ENCODE peak calls at places on chromosomes 16 and 17, in six cellular contexts. G is substantia nigra; H is AG20443; V is Right ventricle myocardium superior; T is activated CD4-positive, alpha-beta T cell treated with anti-CD3 and anti-CD28 coated beads for 24 hours; L is stimulated activated CD8-positive, alpha-beta memory T cell treated with anti-CD3 and anti-CD28 coated beads, Interleukin-15, amount 100 ng/mL, for 1 hour. F is an unnamed sample.

GRCh38 chr17:37220609-37220953 is 155.2 kb upstream of the C17orf78 start:
- DNase-seq in T (no peak), V (no peak), G (no peak), H (peak), L (no peak), F (peak)

GRCh38 chr17:32901743-32902142 is 24.8 kb upstream of the MYO1D start:
- DNase-seq in T (no peak), G (no peak), V (no peak), L (no peak), H (no peak), F (no peak)

GRCh38 chr17:38751144-38751802 is 1.3 kb upstream of the PSMB3 start:
- DNase-seq in H (no peak), G (no peak), V (no peak), L (no peak), T (no peak), F (no peak)

GRCh38 chr16:46894011-46894672 is 10.0 kb downstream of the GPT2 start:
- DNase-seq in G (peak), L (no peak), T (no peak), H (no peak), V (peak), F (no peak)

GRCh38 chr17:40022961-40023541 is 7.8 kb downstream of the CSF3 start:
- DNase-seq in H (peak), V (no peak), T (no peak), L (no peak), G (no peak), F (no peak)

GRCh38 chr16:88349153-88349902 is 33.4 kb upstream of the ZNF469 start:
- DNase-seq in H (no peak), V (peak), L (no peak), T (no peak), G (no peak), F (no peak)

GRCh38 chr17:12409082-12409481 is 256.6 kb upstream of the MYOCD start:
- DNase-seq in T (no peak), L (no peak), H (no peak), G (no peak), V (no peak), F (no peak)

GRCh38 chr17:42286411-42287295 is 1.6 kb upstream of the STAT5A start:
- DNase-seq in G (no peak), L (no peak), T (no peak), V (peak), H (peak), F (no peak)

GRCh38 chr16:78990309-78990701 is 610.2 kb downstream of the MAF start:
- DNase-seq in T (no peak), G (no peak), V (no peak), L (no peak), H (no peak), F (no peak)

GRCh38 chr17:80619535-80620235 is 75.0 kb downstream of the RPTOR start:
- DNase-seq in V (no peak), T (no peak), G (no peak), H (no peak), L (no peak), F (peak)

GRCh38 chr16:66481081-66481942 is 54.2 kb downstream of the BEAN1 start:
- DNase-seq in V (no peak), H (no peak), G (no peak), T (no peak), L (no peak), F (no peak)

GRCh38 chr16:57324649-57325223 is 33.8 kb upstream of the CCL22 start:
- DNase-seq in G (no peak), T (no peak), H (no peak), V (no peak), L (no peak), F (no peak)

GRCh38 chr16:3755249-3755648 is 37.9 kb upstream of the TRAP1 start:
- DNase-seq in L (no peak), H (no peak), T (no peak), V (no peak), G (no peak), F (no peak)

GRCh38 chr17:59361386-59361785 is 29.9 kb downstream of the YPEL2 start:
- DNase-seq in H (peak), G (no peak), T (no peak), L (no peak), V (no peak), F (peak)

GRCh38 chr16:49502136-49502881 is 128.7 kb downstream of the C16orf78 start:
- DNase-seq in G (no peak), H (no peak), V (no peak), L (no peak), T (no peak), F (no peak)

GRCh38 chr17:32907583-32907982 is 20.4 kb upstream of the TMEM98 start:
- DNase-seq in G (no peak), T (no peak), L (no peak), H (no peak), V (no peak), F (no peak)

GRCh38 chr16:3983081-3983520 is 102.6 kb upstream of the CREBBP start:
- DNase-seq in T (peak), V (peak), L (no peak), G (no peak), H (peak), F (peak)

GRCh38 chr16:73956592-73957495 is 339.8 kb upstream of the PSMD7 start:
- DNase-seq in L (no peak), T (peak), H (peak), V (peak), G (no peak), F (peak)

GRCh38 chr16:86018487-86018886 is 119.5 kb downstream of the IRF8 start:
- DNase-seq in V (peak), G (no peak), T (no peak), H (no peak), L (no peak), F (no peak)

GRCh38 chr17:50882851-50883250 is 16.7 kb upstream of the TOB1 start:
- DNase-seq in T (no peak), G (no peak), L (no peak), H (peak), V (no peak), F (peak)

GRCh38 chr17:57111386-57111785 is 26.3 kb downstream of the AKAP1 start:
- DNase-seq in G (no peak), L (no peak), H (no peak), V (no peak), T (no peak), F (no peak)

GRCh38 chr16:50274771-50275415 is 8.5 kb downstream of the ADCY7 start:
- DNase-seq in H (no peak), T (no peak), G (no peak), L (no peak), V (peak), F (no peak)

GRCh38 chr17:43852571-43852970 is 5.6 kb downstream of the CD300LG start:
- DNase-seq in H (no peak), V (no peak), G (no peak), T (no peak), L (no peak), F (no peak)

GRCh38 chr17:57924677-57925076 is 30.5 kb downstream of the CUEDC1 start:
- DNase-seq in G (no peak), T (no peak), H (no peak), V (peak), L (no peak), F (no peak)

GRCh38 chr16:75341934-75342811 is 90.7 kb upstream of the BCAR1 start:
- DNase-seq in G (no peak), V (no peak), L (no peak), H (peak), T (no peak), F (peak)

GRCh38 chr16:85916141-85916890 is 17.4 kb downstream of the IRF8 start:
- DNase-seq in L (no peak), T (no peak), V (peak), H (no peak), G (no peak), F (peak)